ENCODE peak calls at places on chromosomes 6 and 20, in ten cellular contexts. F is OCI-LY7; J is fibroblast of mammary gland; H is heart left ventricle; S is CD4-positive, CD25-positive, alpha-beta regulatory T cell; T is right atrium auricular region; X is fibroblast of pulmonary artery; W is DND-41; Q is astrocyte of the cerebellum; R is endodermal cell. O is an unnamed sample.
A peak's percentile ranks its signal among the peaks of the same experiment; 100 is the strongest.

GRCh38 chr20:18001131-18001921 is 32.5 kb downstream of the MGME1 start:
- DNase-seq in F (no peak), J (peak; percentile 97), H (peak; percentile 71), S (no peak), T (peak; percentile 91), X (peak; percentile 90), W (no peak), Q (peak; percentile 65), R (peak; percentile 70), O (no peak)

GRCh38 chr20:35953411-35954199 is 697 bp downstream of the SCAND1 start:
- DNase-seq in F (peak; percentile 86), J (peak; percentile 25), H (peak; percentile 51), S (peak; percentile 85), T (peak; percentile 58), X (peak; percentile 40), W (peak; percentile 81), Q (no peak), R (peak; percentile 77), O (no peak)

GRCh38 chr6:139099984-139100383 is 34.9 kb upstream of the HECA start:
- DNase-seq in F (no peak), J (no peak), H (no peak), S (peak; percentile 34), T (no peak), X (no peak), W (no peak), Q (no peak), R (no peak), O (peak; percentile 42)

GRCh38 chr6:113172531-113172966 is 684.6 kb upstream of the MARCKS start:
- DNase-seq in F (no peak), J (no peak), H (peak; percentile 52), S (no peak), T (peak; percentile 62), X (peak; percentile 52), W (no peak), Q (no peak), R (no peak), O (no peak)

GRCh38 chr6:142485256-142485655 is 183.4 kb downstream of the ADGRG6 start:
- DNase-seq in F (no peak), J (peak; percentile 35), H (no peak), S (no peak), T (no peak), X (no peak), W (no peak), Q (no peak), R (no peak), O (no peak)

GRCh38 chr6:108609276-108609769 is 48.6 kb downstream of the FOXO3 start:
- DNase-seq in F (no peak), J (peak; percentile 87), H (no peak), S (no peak), T (no peak), X (peak; percentile 58), W (no peak), Q (peak; percentile 78), R (no peak), O (no peak)

GRCh38 chr6:136129365-136129764 is 120.7 kb downstream of the MTFR2 start:
- DNase-seq in F (no peak), J (no peak), H (peak; percentile 28), S (no peak), T (no peak), X (peak; percentile 38), W (no peak), Q (no peak), R (no peak), O (no peak)

GRCh38 chr6:38018755-38019165 is 199.2 kb downstream of the ZFAND3 start:
- DNase-seq in F (no peak), J (no peak), H (no peak), S (no peak), T (no peak), X (no peak), W (peak; percentile 13), Q (no peak), R (no peak), O (no peak)

GRCh38 chr20:32142991-32143390 is 33.5 kb downstream of the TM9SF4 start:
- DNase-seq in F (no peak), J (no peak), H (no peak), S (no peak), T (no peak), X (no peak), W (no peak), Q (no peak), R (no peak), O (no peak)

GRCh38 chr6:42315991-42316378 is 98.3 kb upstream of the MRPS10 start:
- DNase-seq in F (no peak), J (peak; percentile 97), H (no peak), S (no peak), T (no peak), X (peak; percentile 94), W (no peak), Q (peak; percentile 94), R (peak; percentile 79), O (peak; percentile 18)

GRCh38 chr6:116060572-116061283 is at the start of gene FRK:
- DNase-seq in F (no peak), J (peak; percentile 41), H (peak; percentile 39), S (no peak), T (peak; percentile 67), X (peak; percentile 41), W (no peak), Q (no peak), R (no peak), O (no peak)

GRCh38 chr20:9407805-9408421 is 106.5 kb upstream of the LAMP5 start:
- DNase-seq in F (peak; percentile 61), J (peak; percentile 79), H (no peak), S (peak; percentile 54), T (peak; percentile 78), X (peak; percentile 83), W (peak; percentile 70), Q (peak; percentile 74), R (peak; percentile 89), O (no peak)

GRCh38 chr6:15400572-15401004 is 154.7 kb downstream of the JARID2 start:
- DNase-seq in F (no peak), J (no peak), H (peak; percentile 85), S (peak; percentile 76), T (peak; percentile 66), X (peak; percentile 56), W (no peak), Q (no peak), R (peak; percentile 64), O (no peak)

GRCh38 chr20:3747471-3747870 is 15.0 kb downstream of the HSPA12B start:
- DNase-seq in F (no peak), J (no peak), H (no peak), S (no peak), T (no peak), X (no peak), W (no peak), Q (no peak), R (no peak), O (no peak)

GRCh38 chr6:83057705-83058321 is 7.8 kb downstream of the UBE3D start:
- DNase-seq in F (peak; percentile 67), J (peak; percentile 56), H (no peak), S (peak; percentile 34), T (no peak), X (peak; percentile 69), W (peak; percentile 52), Q (no peak), R (peak; percentile 76), O (no peak)

GRCh38 chr6:43368517-43369160 is 808 bp downstream of the ZNF318 start:
- DNase-seq in F (peak; percentile 35), J (peak; percentile 40), H (peak; percentile 66), S (peak; percentile 14), T (peak; percentile 63), X (peak; percentile 49), W (peak; percentile 25), Q (no peak), R (peak; percentile 78), O (no peak)

GRCh38 chr6:128520436-128521301 is at the start of gene PTPRK:
- DNase-seq in F (no peak), J (peak; percentile 86), H (peak; percentile 96), S (peak; percentile 86), T (peak; percentile 92), X (peak; percentile 93), W (no peak), Q (peak; percentile 83), R (peak; percentile 97), O (peak; percentile 12)
- H3K4me3 ChIP-seq in F (no peak within 1 kb of the TSS), J (peak within 1 kb of the TSS; percentile 88), H (peak within 1 kb of the TSS; percentile 87), S (peak within 1 kb of the TSS; percentile 46), T (peak within 1 kb of the TSS; percentile 78), X (peak within 1 kb of the TSS; percentile 93), W (no peak within 1 kb of the TSS), Q (peak within 1 kb of the TSS; percentile 99), R (peak within 1 kb of the TSS; percentile 90), O (peak within 1 kb of the TSS; percentile 49)

GRCh38 chr6:34027939-34028441 is 117.9 kb downstream of the GRM4 start:
- DNase-seq in F (no peak), J (no peak), H (no peak), S (no peak), T (no peak), X (no peak), W (no peak), Q (no peak), R (no peak), O (no peak)

GRCh38 chr6:34027445-34027936 is 118.4 kb downstream of the GRM4 start:
- DNase-seq in F (peak; percentile 60), J (peak; percentile 11), H (peak; percentile 39), S (peak; percentile 35), T (no peak), X (peak; percentile 22), W (peak; percentile 56), Q (no peak), R (peak; percentile 92), O (no peak)

GRCh38 chr6:34022873-34023255 is 123.0 kb downstream of the GRM4 start:
- DNase-seq in F (no peak), J (no peak), H (no peak), S (no peak), T (no peak), X (no peak), W (no peak), Q (no peak), R (no peak), O (no peak)

GRCh38 chr6:34025851-34026250 is 120.0 kb downstream of the GRM4 start:
- DNase-seq in F (no peak), J (no peak), H (no peak), S (no peak), T (no peak), X (no peak), W (no peak), Q (no peak), R (no peak), O (no peak)

GRCh38 chr6:34025112-34025807 is 120.6 kb downstream of the GRM4 start:
- DNase-seq in F (no peak), J (no peak), H (no peak), S (no peak), T (no peak), X (no peak), W (no peak), Q (no peak), R (peak; percentile 73), O (no peak)
- H3K4me3 ChIP-seq in F (no peak overlapping the region), J (no peak overlapping the region), H (no peak overlapping the region), S (no peak overlapping the region), T (no peak overlapping the region), X (no peak overlapping the region), W (no peak overlapping the region), Q (no peak overlapping the region), R (no peak overlapping the region), O (no peak overlapping the region)

GRCh38 chr20:44183282-44183681 is 3.7 kb downstream of the JPH2 start:
- DNase-seq in F (no peak), J (no peak), H (no peak), S (no peak), T (peak; percentile 18), X (no peak), W (no peak), Q (no peak), R (no peak), O (no peak)
- H3K4me3 ChIP-seq in F (no peak overlapping the region), J (no peak overlapping the region), H (peak overlapping the region; percentile 67), S (no peak overlapping the region), T (peak overlapping the region; percentile 79), X (no peak overlapping the region), W (no peak overlapping the region), Q (no peak overlapping the region), R (no peak overlapping the region), O (no peak overlapping the region)

GRCh38 chr6:28791002-28791383 is 132.8 kb downstream of the TRIM27 start:
- DNase-seq in F (no peak), J (no peak), H (no peak), S (no peak), T (no peak), X (no peak), W (no peak), Q (no peak), R (peak; percentile 12), O (no peak)
- H3K4me3 ChIP-seq in F (no peak overlapping the region), J (no peak overlapping the region), H (no peak overlapping the region), S (no peak overlapping the region), T (no peak overlapping the region), X (no peak overlapping the region), W (no peak overlapping the region), Q (no peak overlapping the region), R (peak overlapping the region; percentile 94), O (no peak overlapping the region)

O was measured in GM12864.